ENCODE peak calls at places on chromosomes 6 and 20, in four cellular contexts. K is GM23248, C is NCI-H1105 treated with DMSO at 0.1 percent for 48 hours, U is sciatic nerve. H is an unnamed sample.

GRCh38 chr6:104606361-104606760 is 253.4 kb downstream of the HACE1 start:
- DNase-seq in K (no peak), C (peak; percentile 12), U (no peak), H (no peak)

GRCh38 chr6:42984924-42985475 is 630 bp downstream of the PPP2R5D start:
- DNase-seq in K (peak; percentile 44), C (no peak), U (no peak), H (no peak)

GRCh38 chr20:34891166-34892062 is 15.0 kb downstream of the ACSS2 start:
- DNase-seq in K (peak; percentile 89), C (no peak), U (no peak), H (no peak)

GRCh38 chr6:169022079-169022478 is 231.6 kb downstream of the THBS2 start:
- DNase-seq in K (no peak), C (no peak), U (no peak), H (no peak)

GRCh38 chr6:151757506-151757955 is 50.0 kb upstream of the ESR1 start:
- DNase-seq in K (no peak), C (no peak), U (no peak), H (peak; percentile 37)

GRCh38 chr20:39849664-39850063 is 839.4 kb downstream of the MAFB start:
- DNase-seq in K (peak; percentile 99), C (no peak), U (peak; percentile 83), H (peak; percentile 78)

GRCh38 chr6:151445482-151445881 is 6.4 kb downstream of the RMND1 start:
- DNase-seq in K (peak; percentile 62), C (no peak), U (no peak), H (peak; percentile 93)

GRCh38 chr6:53306819-53307347 is 41.9 kb downstream of the ELOVL5 start:
- DNase-seq in K (peak; percentile 68), C (no peak), U (no peak), H (no peak)

GRCh38 chr6:17042422-17043147 is 59.3 kb upstream of the STMND1 start:
- DNase-seq in K (peak; percentile 73), C (no peak), U (no peak), H (peak; percentile 68)

H was measured in osteoblast.